ENCODE peak calls at places on chromosomes 13 and 19, in nine cellular contexts. J is non-pigmented ciliary epithelial cell; Y is astrocyte of the cerebellum; V is activated CD4-positive, CD25-positive, alpha-beta regulatory T cell treated with anti-CD3 and anti-CD28 coated beads, Interleukin-2, amount 50 U/mL, for 16 hours; R is stimulated activated CD4-positive, alpha-beta T cell treated with anti-CD3 and anti-CD28 coated beads, Interleukin-1b, Interleukin-23, amount 100 ng/mL, for 4 hours; B is NCI-H1092; E is HCT116; W is globus pallidus; F is T-helper 2 cell treated with Interferon-gamma antibody and Interleukin-4, amounts not matched to agents 5 μg/mL and 100 μg/mL, for 36 hours. O is an unnamed sample.

GRCh38 chr19:1019980-1020867 is 699 bp downstream of the TMEM259 start:
- DNase-seq in J (no peak), Y (no peak), V (no peak), R (peak; percentile 36), B (no peak), E (no peak), W (no peak), F (peak; percentile 21), O (no peak)

GRCh38 chr19:44848036-44848804 is 2.1 kb downstream of the NECTIN2 start:
- DNase-seq in J (no peak), Y (no peak), V (no peak), R (no peak), B (no peak), E (no peak), W (no peak), F (no peak), O (peak; percentile 51)

GRCh38 chr19:35216026-35216832 is 12.3 kb downstream of the FAM187B start:
- DNase-seq in J (no peak), Y (no peak), V (no peak), R (no peak), B (no peak), E (no peak), W (no peak), F (no peak), O (no peak)

GRCh38 chr13:29905845-29906244 is 55.4 kb upstream of the UBL3 start:
- DNase-seq in J (no peak), Y (no peak), V (no peak), R (no peak), B (no peak), E (no peak), W (peak; percentile 51), F (no peak), O (no peak)

GRCh38 chr13:91142572-91142971 is 204.9 kb upstream of the MIR17HG start:
- DNase-seq in J (peak; percentile 35), Y (peak; percentile 85), V (no peak), R (no peak), B (peak; percentile 47), E (no peak), W (no peak), F (no peak), O (peak; percentile 95)

GRCh38 chr19:55545913-55546495 is 661 bp upstream of the SBK3 start:
- DNase-seq in J (no peak), Y (no peak), V (no peak), R (no peak), B (no peak), E (no peak), W (no peak), F (no peak), O (no peak)

GRCh38 chr13:72120632-72121031 is 253.6 kb upstream of the DACH1 start:
- DNase-seq in J (no peak), Y (no peak), V (no peak), R (no peak), B (no peak), E (no peak), W (no peak), F (no peak), O (no peak)

GRCh38 chr13:111060237-111060919 is 54.7 kb upstream of the ARHGEF7 start:
- DNase-seq in J (no peak), Y (no peak), V (no peak), R (no peak), B (no peak), E (no peak), W (no peak), F (no peak), O (no peak)

GRCh38 chr13:97727991-97728390 is 225.5 kb upstream of the IPO5 start:
- DNase-seq in J (no peak), Y (no peak), V (no peak), R (no peak), B (no peak), E (no peak), W (no peak), F (no peak), O (no peak)

GRCh38 chr19:34644991-34645461 is 31.9 kb downstream of the SCGB2B2 start:
- DNase-seq in J (no peak), Y (no peak), V (no peak), R (no peak), B (no peak), E (no peak), W (no peak), F (no peak), O (no peak)

GRCh38 chr13:93450761-93451160 is 224.2 kb downstream of the GPC6 start:
- DNase-seq in J (no peak), Y (no peak), V (no peak), R (no peak), B (no peak), E (no peak), W (no peak), F (no peak), O (no peak)

GRCh38 chr19:31099470-31100190 is 249.6 kb downstream of the TSHZ3 start:
- DNase-seq in J (no peak), Y (no peak), V (no peak), R (no peak), B (no peak), E (no peak), W (no peak), F (no peak), O (no peak)

GRCh38 chr19:20039203-20039723 is at the start of gene ZNF682:
- DNase-seq in J (peak; percentile 87), Y (peak; percentile 90), V (peak; percentile 89), R (peak; percentile 89), B (peak; percentile 93), E (no peak), W (peak; percentile 95), F (peak; percentile 83), O (peak; percentile 91)

GRCh38 chr19:9861503-9861902 is 26.4 kb downstream of the PIN1 start:
- DNase-seq in J (no peak), Y (no peak), V (no peak), R (no peak), B (no peak), E (no peak), W (no peak), F (no peak), O (no peak)

GRCh38 chr13:97231118-97231831 is 9.1 kb downstream of the MBNL2 start:
- DNase-seq in J (no peak), Y (no peak), V (no peak), R (no peak), B (no peak), E (no peak), W (no peak), F (no peak), O (no peak)

GRCh38 chr19:495440-496332 is 600 bp upstream of the MADCAM1 start:
- DNase-seq in J (no peak), Y (no peak), V (no peak), R (peak; percentile 35), B (no peak), E (no peak), W (no peak), F (peak; percentile 40), O (no peak)

GRCh38 chr13:31361673-31362072 is 161.9 kb downstream of the B3GLCT start:
- DNase-seq in J (no peak), Y (no peak), V (no peak), R (no peak), B (no peak), E (no peak), W (no peak), F (no peak), O (no peak)

GRCh38 chr19:48560095-48560530 is 8.1 kb downstream of the SULT2B1 start:
- DNase-seq in J (no peak), Y (no peak), V (no peak), R (no peak), B (no peak), E (no peak), W (no peak), F (no peak), O (no peak)

GRCh38 chr19:3687774-3688706 is 12.2 kb downstream of the PIP5K1C start:
- DNase-seq in J (no peak), Y (no peak), V (no peak), R (peak; percentile 12), B (no peak), E (no peak), W (no peak), F (peak; percentile 39), O (no peak)

GRCh38 chr13:104466016-104466415 is 1399.8 kb upstream of the SLC10A2 start:
- DNase-seq in J (no peak), Y (no peak), V (no peak), R (no peak), B (no peak), E (no peak), W (no peak), F (no peak), O (no peak)

GRCh38 chr13:90015565-90016507 is 1331.7 kb upstream of the MIR17HG start:
- DNase-seq in J (no peak), Y (no peak), V (no peak), R (no peak), B (no peak), E (no peak), W (no peak), F (no peak), O (no peak)

GRCh38 chr13:74032325-74032724 is 101.9 kb downstream of the KLF12 start:
- DNase-seq in J (no peak), Y (no peak), V (no peak), R (no peak), B (no peak), E (no peak), W (no peak), F (no peak), O (no peak)

GRCh38 chr13:78460176-78460575 is 143.2 kb downstream of the POU4F1 start:
- DNase-seq in J (no peak), Y (no peak), V (no peak), R (no peak), B (no peak), E (no peak), W (no peak), F (no peak), O (no peak)

O was measured in kidney glomerular epithelial cell.